ENCODE peak calls at places on chromosomes 5 and 9, in four cellular contexts. One of them, this sample, is unnamed.

GRCh38 chr9:1708215-1708614 is 306.9 kb upstream of the SMARCA2 start:
- DNase-seq in coronary artery: no peak
- DNase-seq in ovary: no peak
- DNase-seq in AG09309: no peak
- DNase-seq in this sample: no peak

GRCh38 chr5:148179234-148179824 is 11.0 kb downstream of the SPINK14 start:
- DNase-seq in coronary artery: no peak
- DNase-seq in ovary: no peak
- DNase-seq in AG09309: peak; percentile 57
- DNase-seq in this sample: peak; percentile 30

GRCh38 chr5:159208508-159209437 is 580 bp downstream of the RNF145 start:
- DNase-seq in AG09309: no peak
- DNase-seq in ovary: peak; percentile 63
- DNase-seq in coronary artery: peak; percentile 74
- DNase-seq in this sample: no peak

GRCh38 chr9:76451234-76451633 is 7.7 kb upstream of the GCNT1 start:
- DNase-seq in ovary: no peak
- DNase-seq in AG09309: peak; percentile 48
- DNase-seq in coronary artery: no peak
- DNase-seq in this sample: no peak

GRCh38 chr5:102583663-102584062 is 84.9 kb upstream of the SLCO6A1 start:
- DNase-seq in AG09309: no peak
- DNase-seq in ovary: no peak
- DNase-seq in coronary artery: no peak
- DNase-seq in this sample: no peak

GRCh38 chr9:15306068-15306756 is 804 bp downstream of the TTC39B start:
- DNase-seq in coronary artery: peak; percentile 79
- DNase-seq in ovary: peak; percentile 60
- DNase-seq in AG09309: no peak
- DNase-seq in this sample: no peak

GRCh38 chr9:14156046-14156445 is 157.9 kb downstream of the NFIB start:
- DNase-seq in ovary: no peak
- DNase-seq in AG09309: no peak
- DNase-seq in coronary artery: no peak
- DNase-seq in this sample: peak; percentile 29

GRCh38 chr9:12759767-12760166 is 15.1 kb upstream of the LURAP1L start:
- DNase-seq in coronary artery: no peak
- DNase-seq in ovary: no peak
- DNase-seq in AG09309: no peak
- DNase-seq in this sample: no peak

DNA sequence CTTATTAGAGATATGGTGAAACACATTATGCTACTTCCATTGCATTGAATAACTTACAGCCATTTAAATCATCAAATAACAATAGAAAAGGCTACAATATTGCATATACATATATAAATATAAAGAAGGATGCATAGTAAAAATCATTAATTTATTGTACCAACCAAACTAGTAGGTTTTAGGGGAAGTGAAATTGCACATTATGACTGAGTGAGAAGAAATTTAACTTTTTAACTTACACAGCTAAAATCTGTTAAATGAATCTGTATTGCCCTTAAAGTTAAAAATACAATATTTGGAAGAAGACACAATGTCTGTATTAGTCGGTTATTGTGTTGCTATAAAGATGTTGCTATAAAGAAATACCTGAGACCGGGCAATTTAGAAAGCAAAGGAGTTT is 2073.7 kb upstream of the ACO1 start:
- DNase-seq in AG09309: no peak
- DNase-seq in coronary artery: no peak
- DNase-seq in ovary: no peak
- DNase-seq in this sample: no peak
- TF ChIP-seq CTCF in AG09309: no peak
- TF ChIP-seq CTCF in coronary artery: no peak
- TF ChIP-seq CTCF in ovary: no peak
- TF ChIP-seq CTCF in this sample: no peak

GRCh38 chr5:850511-851006 is at the start of gene ZDHHC11:
- DNase-seq in coronary artery: no peak
- DNase-seq in AG09309: no peak
- DNase-seq in ovary: no peak
- DNase-seq in this sample: no peak

GRCh38 chr5:848671-849111 is 2.1 kb downstream of the ZDHHC11 start:
- DNase-seq in ovary: no peak
- DNase-seq in AG09309: no peak
- DNase-seq in coronary artery: no peak
- DNase-seq in this sample: no peak

GRCh38 chr5:851553-851952 is 767 bp upstream of the ZDHHC11 start:
- DNase-seq in AG09309: no peak
- DNase-seq in ovary: no peak
- DNase-seq in coronary artery: no peak
- DNase-seq in this sample: no peak

GRCh38 chr5:851076-851475 is 290 bp upstream of the ZDHHC11 start:
- DNase-seq in coronary artery: no peak
- DNase-seq in AG09309: no peak
- DNase-seq in ovary: no peak
- DNase-seq in this sample: no peak

DNA sequence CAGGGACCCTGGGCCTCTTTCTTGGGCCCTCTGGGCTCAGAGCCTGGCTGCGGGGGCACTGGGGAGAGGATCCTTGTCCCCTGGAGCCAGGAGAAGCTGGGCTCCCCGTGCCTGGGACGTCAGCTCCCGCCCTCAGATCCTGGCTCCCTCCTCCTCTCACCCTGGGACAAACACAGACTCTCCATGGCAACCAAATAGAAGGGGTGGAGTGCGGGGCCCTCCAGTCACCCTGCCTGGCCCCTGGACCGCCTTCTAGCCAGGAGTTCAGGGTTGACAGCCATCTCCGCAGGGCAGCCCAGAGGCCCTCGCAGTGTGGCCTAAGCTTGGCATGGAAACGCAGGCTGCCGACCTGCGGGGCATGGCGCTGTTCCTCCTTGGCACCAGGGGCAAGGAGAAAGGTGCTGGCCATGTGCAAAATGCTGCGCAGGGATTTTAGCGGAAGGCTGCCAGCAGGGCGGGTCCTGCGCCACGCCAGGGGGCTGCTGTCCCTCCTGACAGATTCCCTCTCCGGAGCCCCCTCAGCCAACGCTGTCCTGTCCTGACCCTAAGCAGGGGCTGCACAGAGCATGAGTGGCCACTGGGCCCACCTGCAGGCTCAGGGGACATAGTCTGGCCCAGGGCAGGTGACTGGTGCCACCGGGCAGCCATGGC is 1.0 kb downstream of the ZDHHC11 start:
- DNase-seq in AG09309: no peak
- DNase-seq in ovary: no peak
- DNase-seq in coronary artery: no peak
- DNase-seq in this sample: no peak
- H3K4me3 ChIP-seq in AG09309: no peak overlapping the region
- H3K4me3 ChIP-seq in ovary: no peak overlapping the region
- H3K4me3 ChIP-seq in coronary artery: no peak overlapping the region
- H3K4me3 ChIP-seq in this sample: no peak overlapping the region

DNA sequence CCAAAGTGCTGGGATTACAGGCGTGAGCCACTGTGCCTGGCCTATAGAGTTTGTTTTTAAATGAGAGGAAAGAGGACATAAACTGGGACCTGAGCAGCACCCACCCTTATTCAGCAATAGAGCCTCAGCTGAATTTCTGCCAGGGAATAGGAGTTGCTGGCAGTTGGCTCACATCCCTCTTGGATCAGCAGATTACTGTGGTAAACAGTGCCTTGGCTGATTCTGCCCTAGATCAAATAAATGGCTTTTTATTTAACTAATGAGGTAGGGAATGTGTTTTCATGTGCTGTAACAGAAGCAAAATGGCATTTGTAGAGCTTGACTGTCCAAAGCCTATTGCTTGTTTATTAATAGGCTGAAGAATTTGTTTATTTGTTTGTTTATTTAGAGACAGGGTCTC is 2.1 kb downstream of the ARHGEF37 start:
- DNase-seq in AG09309: no peak
- DNase-seq in coronary artery: no peak
- DNase-seq in ovary: no peak
- DNase-seq in this sample: no peak
- TF ChIP-seq CTCF in AG09309: no peak
- TF ChIP-seq CTCF in coronary artery: no peak
- TF ChIP-seq CTCF in ovary: no peak
- TF ChIP-seq CTCF in this sample: no peak

GRCh38 chr9:94164756-94165549 is 80.7 kb downstream of the PTPDC1 start:
- DNase-seq in ovary: no peak
- DNase-seq in AG09309: no peak
- DNase-seq in coronary artery: no peak
- DNase-seq in this sample: no peak
- H3K4me3 ChIP-seq in ovary: no peak overlapping the region
- H3K4me3 ChIP-seq in AG09309: no peak overlapping the region
- H3K4me3 ChIP-seq in coronary artery: no peak overlapping the region
- H3K4me3 ChIP-seq in this sample: peak overlapping the region; percentile 92

GRCh38 chr5:130884033-130884432 is 281.0 kb downstream of the HINT1 start:
- DNase-seq in ovary: no peak
- DNase-seq in coronary artery: no peak
- DNase-seq in AG09309: no peak
- DNase-seq in this sample: no peak

GRCh38 chr5:130885718-130886117 is 279.3 kb downstream of the HINT1 start:
- DNase-seq in ovary: no peak
- DNase-seq in AG09309: no peak
- DNase-seq in coronary artery: no peak
- DNase-seq in this sample: no peak

GRCh38 chr5:130890610-130891009 is 274.4 kb downstream of the HINT1 start:
- DNase-seq in coronary artery: no peak
- DNase-seq in ovary: no peak
- DNase-seq in AG09309: no peak
- DNase-seq in this sample: no peak

GRCh38 chr5:130885027-130885426 is 280.0 kb downstream of the HINT1 start:
- DNase-seq in ovary: no peak
- DNase-seq in coronary artery: no peak
- DNase-seq in AG09309: no peak
- DNase-seq in this sample: no peak
- TF ChIP-seq CTCF in ovary: no peak
- TF ChIP-seq CTCF in coronary artery: no peak
- TF ChIP-seq CTCF in AG09309: no peak
- TF ChIP-seq CTCF in this sample: no peak

DNA sequence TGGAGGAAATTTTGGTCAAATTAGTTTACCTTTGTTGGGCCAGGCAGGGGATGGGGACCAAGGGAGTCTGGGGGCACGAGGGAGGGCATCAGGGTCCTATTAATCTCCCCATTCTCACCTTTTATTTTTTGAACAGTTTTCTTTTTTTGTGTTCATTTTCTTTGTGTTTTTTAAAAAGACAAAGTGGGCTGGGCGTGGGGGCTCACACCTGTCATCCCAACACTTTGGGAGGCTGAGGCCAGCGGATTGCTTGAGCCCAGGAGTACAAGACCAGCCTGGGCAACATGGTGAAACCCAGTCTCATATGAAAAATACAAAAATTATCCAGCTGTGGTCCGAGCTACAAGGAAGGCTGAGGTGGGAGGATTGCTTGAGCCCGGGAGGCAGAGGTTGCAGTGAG is 103.7 kb downstream of the WNK2 start:
- DNase-seq in AG09309: no peak
- DNase-seq in coronary artery: no peak
- DNase-seq in ovary: no peak
- DNase-seq in this sample: no peak
- H3K4me3 ChIP-seq in AG09309: no peak overlapping the region
- H3K4me3 ChIP-seq in coronary artery: no peak overlapping the region
- H3K4me3 ChIP-seq in ovary: no peak overlapping the region
- H3K4me3 ChIP-seq in this sample: no peak overlapping the region

GRCh38 chr9:81683704-81684103 is 5.6 kb downstream of the TLE1 start:
- DNase-seq in coronary artery: no peak
- DNase-seq in ovary: no peak
- DNase-seq in AG09309: no peak
- DNase-seq in this sample: no peak

GRCh38 chr9:81687521-81688261 is 1.7 kb downstream of the TLE1 start:
- DNase-seq in ovary: peak; percentile 65
- DNase-seq in AG09309: no peak
- DNase-seq in coronary artery: peak; percentile 84
- DNase-seq in this sample: no peak

GRCh38 chr9:81686614-81687520 is 2.5 kb downstream of the TLE1 start:
- DNase-seq in ovary: peak; percentile 77
- DNase-seq in coronary artery: peak; percentile 88
- DNase-seq in AG09309: no peak
- DNase-seq in this sample: peak; percentile 13

GRCh38 chr9:81683214-81683613 is 6.1 kb downstream of the TLE1 start:
- DNase-seq in coronary artery: no peak
- DNase-seq in AG09309: no peak
- DNase-seq in ovary: no peak
- DNase-seq in this sample: no peak

DNA sequence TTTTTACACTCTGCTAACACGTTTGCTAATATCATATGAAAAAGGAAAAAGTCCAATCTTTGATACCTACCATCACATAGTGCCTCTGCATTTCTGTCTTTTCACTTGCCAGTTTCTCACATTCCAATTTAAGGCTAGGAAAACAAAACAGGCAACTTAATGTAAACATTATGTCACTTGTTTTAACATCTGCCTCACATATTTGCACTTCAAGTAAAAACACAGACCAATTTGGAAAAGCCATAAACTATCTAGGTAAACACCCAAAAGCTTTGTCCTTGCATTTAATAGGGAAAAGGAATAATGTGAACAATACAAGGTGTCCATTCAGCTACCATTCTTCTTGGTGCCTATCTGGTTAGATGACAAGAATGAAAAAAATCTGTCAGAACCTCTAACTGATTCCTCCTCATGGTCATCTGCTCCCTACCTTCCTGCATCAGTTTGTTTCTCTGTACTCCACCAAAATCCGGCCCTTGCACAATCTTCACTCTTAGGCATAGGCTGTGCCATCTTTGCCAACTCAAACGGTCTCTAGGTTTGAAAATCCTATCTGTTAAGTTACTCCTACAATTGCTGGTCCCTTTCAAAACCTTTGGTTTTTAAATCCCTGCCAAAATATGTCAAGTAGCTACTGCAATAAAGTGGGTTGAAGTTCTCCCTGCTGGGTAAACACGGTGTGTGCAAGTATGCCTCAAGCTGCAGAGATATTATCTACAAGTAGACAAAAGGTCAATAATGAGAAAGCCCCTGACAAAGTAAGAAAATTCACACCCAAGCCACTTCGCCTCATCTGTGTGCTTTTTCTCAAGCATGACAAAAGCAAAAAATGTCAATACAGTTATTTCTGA is 3.4 kb downstream of the TLE1 start:
- DNase-seq in ovary: no peak
- DNase-seq in AG09309: no peak
- DNase-seq in coronary artery: no peak
- DNase-seq in this sample: no peak
- TF ChIP-seq CTCF in ovary: no peak
- TF ChIP-seq CTCF in AG09309: peak; percentile 36
- TF ChIP-seq CTCF in coronary artery: no peak
- TF ChIP-seq CTCF in this sample: no peak

This sample was measured in GM12864.